ENCODE peak calls at places on chromosomes 5 and 9, in six cellular contexts. C, U, M, R, K and P are unnamed samples.

GRCh38 chr5:83974151-83974822 is 253.6 kb upstream of the HAPLN1 start:
- DNase-seq in C (peak; percentile 27), U (no peak), M (no peak), R (no peak), K (no peak), P (peak; percentile 2)

GRCh38 chr9:35910613-35911488 is 1.6 kb downstream of the SPAAR start:
- DNase-seq in C (peak; percentile 46), U (peak; percentile 89), M (peak; percentile 66), R (peak; percentile 78), K (no peak), P (peak; percentile 68)

GRCh38 chr9:69554945-69555344 is 117.2 kb downstream of the APBA1 start:
- DNase-seq in C (no peak), U (no peak), M (no peak), R (no peak), K (no peak), P (peak; percentile 69)

GRCh38 chr5:154478224-154478565 is at the start of gene HAND1:
- DNase-seq in C (peak; percentile 92), U (no peak), M (peak; percentile 8), R (no peak), K (peak; percentile 99), P (peak; percentile 38)

GRCh38 chr9:27572918-27573698 is at the start of gene C9orf72:
- DNase-seq in C (peak; percentile 87), U (peak; percentile 52), M (no peak), R (peak; percentile 64), K (peak; percentile 94), P (peak; percentile 83)

GRCh38 chr9:96874947-96875459 is 20.7 kb upstream of the ZNF782 start:
- DNase-seq in C (no peak), U (peak; percentile 71), M (peak; percentile 51), R (peak; percentile 84), K (no peak), P (peak; percentile 30)

GRCh38 chr5:157222506-157223230 is 42.0 kb downstream of the ITK start:
- DNase-seq in C (no peak), U (peak; percentile 26), M (no peak), R (peak; percentile 42), K (no peak), P (peak; percentile 84)

GRCh38 chr5:6572825-6573380 is 59.9 kb downstream of the NSUN2 start:
- DNase-seq in C (no peak), U (no peak), M (no peak), R (no peak), K (no peak), P (no peak)

GRCh38 chr9:126708178-126708577 is 94.5 kb downstream of the LMX1B start:
- DNase-seq in C (no peak), U (no peak), M (no peak), R (no peak), K (no peak), P (no peak)

GRCh38 chr5:71865665-71866320 is 146.7 kb downstream of the CARTPT start:
- DNase-seq in C (no peak), U (no peak), M (no peak), R (no peak), K (no peak), P (no peak)

GRCh38 chr9:107740088-107740980 is 250.8 kb upstream of the KLF4 start:
- DNase-seq in C (no peak), U (no peak), M (no peak), R (no peak), K (no peak), P (peak; percentile 36)

GRCh38 chr5:114447084-114447773 is 85.4 kb downstream of the KCNN2 start:
- DNase-seq in C (peak; percentile 41), U (peak; percentile 12), M (no peak), R (peak; percentile 27), K (no peak), P (peak; percentile 15)

GRCh38 chr9:137982132-137982666 is 104.6 kb downstream of the CACNA1B start:
- DNase-seq in C (no peak), U (no peak), M (peak; percentile 21), R (peak; percentile 64), K (no peak), P (no peak)

GRCh38 chr9:34311499-34312225 is 17.4 kb downstream of the KIF24 start:
- DNase-seq in C (no peak), U (no peak), M (no peak), R (no peak), K (no peak), P (no peak)

GRCh38 chr5:39437469-39437868 is 12.7 kb upstream of the DAB2 start:
- DNase-seq in C (no peak), U (peak; percentile 14), M (no peak), R (no peak), K (no peak), P (no peak)

GRCh38 chr5:2602451-2603045 is 148.9 kb downstream of the IRX2 start:
- DNase-seq in C (no peak), U (no peak), M (no peak), R (no peak), K (no peak), P (no peak)

GRCh38 chr9:87245271-87245670 is 252.4 kb upstream of the DAPK1 start:
- DNase-seq in C (no peak), U (no peak), M (no peak), R (no peak), K (no peak), P (no peak)

GRCh38 chr9:87243602-87244001 is 254.1 kb upstream of the DAPK1 start:
- DNase-seq in C (no peak), U (no peak), M (no peak), R (no peak), K (no peak), P (no peak)

GRCh38 chr9:87250205-87250604 is 247.5 kb upstream of the DAPK1 start:
- DNase-seq in C (peak; percentile 11), U (no peak), M (no peak), R (no peak), K (no peak), P (no peak)

GRCh38 chr9:87249029-87249428 is 248.6 kb upstream of the DAPK1 start:
- DNase-seq in C (no peak), U (no peak), M (no peak), R (no peak), K (no peak), P (no peak)
- H3K4me2 ChIP-seq in C (no peak overlapping the region), U (no peak overlapping the region), M (no peak overlapping the region), R (no peak overlapping the region), K (no peak overlapping the region), P (no peak overlapping the region)

GRCh38 chr5:10607666-10608442 is 44.0 kb downstream of the ANKRD33B start:
- DNase-seq in C (peak; percentile 51), U (peak; percentile 64), M (no peak), R (no peak), K (no peak), P (peak; percentile 93)
- H3K9ac ChIP-seq in C (no peak overlapping the region), U (peak overlapping the region; percentile 58), M (no peak overlapping the region), R (no peak overlapping the region), K (no peak overlapping the region), P (peak overlapping the region; percentile 63)

GRCh38 chr5:81761270-81761669 is 10.4 kb upstream of the SSBP2 start:
- DNase-seq in C (no peak), U (no peak), M (no peak), R (no peak), K (no peak), P (no peak)

GRCh38 chr5:81757404-81757803 is 6.5 kb upstream of the SSBP2 start:
- DNase-seq in C (no peak), U (no peak), M (no peak), R (no peak), K (no peak), P (no peak)

GRCh38 chr5:81761970-81762369 is 11.1 kb upstream of the SSBP2 start:
- DNase-seq in C (no peak), U (no peak), M (no peak), R (no peak), K (no peak), P (no peak)

GRCh38 chr5:81760521-81760920 is 9.6 kb upstream of the SSBP2 start:
- DNase-seq in C (no peak), U (no peak), M (no peak), R (no peak), K (no peak), P (no peak)

DNA sequence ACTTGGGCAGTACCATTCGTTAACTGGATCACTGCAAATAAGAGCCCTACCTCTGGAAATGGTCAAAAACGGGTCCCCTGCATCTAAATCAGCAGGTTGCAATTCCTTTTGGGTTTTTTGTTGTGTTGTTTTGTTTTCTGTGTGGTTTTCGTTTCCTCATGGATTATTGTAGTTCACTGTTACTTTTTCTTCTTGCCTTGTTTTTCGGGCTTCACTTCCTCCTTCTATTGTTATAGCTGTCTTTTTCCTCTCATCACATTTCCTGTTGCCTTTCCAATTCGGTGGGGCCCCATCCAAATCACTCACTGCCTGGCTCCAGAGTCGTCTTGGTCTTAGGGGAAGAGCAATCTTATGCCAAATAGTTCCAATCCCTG is 8.7 kb upstream of the SSBP2 start:
- DNase-seq in C (no peak), U (no peak), M (no peak), R (no peak), K (no peak), P (no peak)
- TF ChIP-seq EZH2phosphoT487 in C (no peak), U (no peak), M (no peak), R (no peak), K (no peak), P (no peak)

GRCh38 chr5:122839731-122840130 is 5.7 kb upstream of the SNX24 start:
- DNase-seq in C (no peak), U (no peak), M (no peak), R (no peak), K (no peak), P (no peak)
- H3K4me2 ChIP-seq in C (no peak overlapping the region), U (peak overlapping the region; percentile 47), M (no peak overlapping the region), R (no peak overlapping the region), K (no peak overlapping the region), P (no peak overlapping the region)

GRCh38 chr9:3359778-3360177 is 166.0 kb downstream of the RFX3 start:
- DNase-seq in C (no peak), U (no peak), M (no peak), R (no peak), K (no peak), P (no peak)

GRCh38 chr9:3360245-3360644 is 165.6 kb downstream of the RFX3 start:
- DNase-seq in C (no peak), U (no peak), M (no peak), R (no peak), K (no peak), P (no peak)

GRCh38 chr9:3361689-3362392 is 164.0 kb downstream of the RFX3 start:
- DNase-seq in C (no peak), U (no peak), M (no peak), R (no peak), K (no peak), P (no peak)

GRCh38 chr9:3361115-3361514 is 164.7 kb downstream of the RFX3 start:
- DNase-seq in C (no peak), U (no peak), M (no peak), R (no peak), K (no peak), P (no peak)

GRCh38 chr9:3359048-3359692 is 166.6 kb downstream of the RFX3 start:
- DNase-seq in C (no peak), U (no peak), M (no peak), R (no peak), K (no peak), P (no peak)
- H3K9ac ChIP-seq in C (no peak overlapping the region), U (no peak overlapping the region), M (no peak overlapping the region), R (no peak overlapping the region), K (no peak overlapping the region), P (no peak overlapping the region)

DNA sequence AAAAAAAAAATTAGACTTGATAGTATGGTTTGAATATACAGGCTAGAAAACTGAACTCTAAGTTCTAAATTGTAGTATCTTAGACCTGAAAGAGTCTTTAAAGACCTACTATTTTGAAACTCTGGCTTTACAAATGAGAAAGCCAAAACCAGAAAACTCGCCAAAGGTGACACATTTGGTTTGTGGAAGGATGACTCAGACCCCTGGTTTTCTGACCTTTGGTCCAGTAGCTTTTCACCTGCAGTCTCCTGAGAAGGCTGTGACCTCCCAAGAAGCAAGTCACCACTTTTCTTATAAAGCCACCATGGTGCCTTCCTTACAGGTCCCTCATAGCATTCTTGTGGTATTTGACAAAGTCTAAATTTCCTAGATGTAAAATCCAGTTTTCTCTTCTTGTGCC is 102.1 kb upstream of the CEP78 start:
- DNase-seq in C (no peak), U (peak; percentile 24), M (no peak), R (peak; percentile 33), K (no peak), P (peak; percentile 14)
- TF ChIP-seq EZH2phosphoT487 in C (no peak), U (no peak), M (no peak), R (no peak), K (no peak), P (no peak)